ENCODE peak calls at places on chromosomes 6 and 20, in eight cellular contexts. X is fibroblast of lung, G is AG10803, S is mucosa of descending colon, P is fibroblast of pulmonary artery, C is HCT116, T is left ventricle myocardium inferior, N is tibial artery. I is an unnamed sample.

GRCh38 chr6:47983491-47983890 is 127.5 kb downstream of the PTCHD4 start:
- DNase-seq in X (no peak), P (no peak), S (no peak), C (no peak), T (no peak), G (no peak), N (no peak), I (no peak)

GRCh38 chr6:112909781-112910180 is 562.7 kb downstream of the RFPL4B start:
- DNase-seq in T (no peak), C (no peak), G (peak; percentile 81), S (no peak), P (no peak), N (no peak), X (peak; percentile 85), I (no peak)

GRCh38 chr20:62080249-62080993 is 14.7 kb upstream of the TAF4 start:
- DNase-seq in C (no peak), G (no peak), S (no peak), T (no peak), X (no peak), P (no peak), N (no peak), I (no peak)

GRCh38 chr6:2793491-2794151 is 28.4 kb downstream of the WRNIP1 start:
- DNase-seq in G (peak; percentile 19), S (no peak), X (peak; percentile 46), N (no peak), P (no peak), T (no peak), C (no peak), I (peak; percentile 21)

GRCh38 chr6:2980465-2980855 is 9.1 kb upstream of the SERPINB6 start:
- DNase-seq in T (no peak), G (no peak), X (no peak), C (no peak), S (no peak), N (no peak), P (no peak), I (no peak)

GRCh38 chr6:130574146-130574545 is 208.3 kb downstream of the TMEM200A start:
- DNase-seq in X (no peak), P (no peak), G (no peak), N (no peak), S (no peak), T (no peak), C (no peak), I (no peak)

GRCh38 chr6:3849681-3850450 is 693 bp downstream of the FAM50B start:
- DNase-seq in S (peak; percentile 65), P (peak; percentile 20), T (peak; percentile 26), X (peak; percentile 32), N (no peak), C (no peak), G (no peak), I (peak; percentile 23)

GRCh38 chr20:528923-529594 is 14.5 kb downstream of the CSNK2A1 start:
- DNase-seq in X (peak; percentile 83), N (no peak), T (no peak), C (peak; percentile 73), P (peak; percentile 81), G (peak; percentile 88), S (no peak), I (peak; percentile 82)

GRCh38 chr6:5287205-5287965 is 26.1 kb downstream of the FARS2 start:
- DNase-seq in N (no peak), G (peak; percentile 76), X (peak; percentile 68), T (no peak), C (no peak), P (peak; percentile 69), S (no peak), I (peak; percentile 88)

GRCh38 chr6:162153991-162154390 is 573.6 kb downstream of the PRKN start:
- DNase-seq in P (no peak), T (no peak), X (no peak), G (no peak), S (no peak), N (no peak), C (no peak), I (no peak)

GRCh38 chr6:104952911-104953409 is 3.9 kb upstream of the LIN28B start:
- DNase-seq in S (no peak), P (no peak), C (no peak), N (no peak), T (no peak), G (no peak), X (no peak), I (no peak)

GRCh38 chr6:131911951-131912350 is 39.2 kb downstream of the CCN2 start:
- DNase-seq in S (no peak), P (no peak), X (peak; percentile 68), T (no peak), N (no peak), C (no peak), G (no peak), I (peak; percentile 67)

GRCh38 chr20:63641792-63642517 is 11.3 kb downstream of the STMN3 start:
- DNase-seq in N (peak; percentile 79), T (peak; percentile 90), C (peak; percentile 79), S (peak; percentile 97), X (peak; percentile 68), G (peak; percentile 68), P (peak; percentile 80), I (peak; percentile 85)

GRCh38 chr20:23449400-23449799 is 3.3 kb downstream of the CST11 start:
- DNase-seq in X (peak; percentile 1), N (no peak), P (peak; percentile 28), G (peak; percentile 13), S (no peak), T (no peak), C (no peak), I (peak; percentile 10)

GRCh38 chr6:47187108-47187507 is 122.6 kb downstream of the TNFRSF21 start:
- DNase-seq in X (no peak), G (no peak), S (no peak), N (no peak), T (no peak), C (no peak), P (no peak), I (no peak)

GRCh38 chr6:113464959-113465358 is 392.2 kb upstream of the MARCKS start:
- DNase-seq in N (no peak), P (peak; percentile 74), X (peak; percentile 72), G (peak; percentile 69), T (no peak), S (no peak), C (peak; percentile 42), I (peak; percentile 71)

GRCh38 chr6:122838060-122838780 is 49.2 kb downstream of the SMPDL3A start:
- DNase-seq in G (peak; percentile 9), S (no peak), X (peak; percentile 18), T (no peak), P (peak; percentile 47), C (no peak), N (no peak), I (peak; percentile 63)

GRCh38 chr20:53162251-53162835 is 190.2 kb downstream of the TSHZ2 start:
- DNase-seq in P (peak; percentile 48), G (peak; percentile 60), N (peak; percentile 34), X (peak; percentile 91), C (peak; percentile 42), S (no peak), T (peak; percentile 29), I (peak; percentile 64)

GRCh38 chr6:153944197-153944596 is 94.8 kb upstream of the OPRM1 start:
- DNase-seq in X (no peak), C (no peak), S (no peak), N (no peak), T (no peak), P (no peak), G (no peak), I (no peak)

GRCh38 chr6:159079367-159079766 is 34.6 kb upstream of the TAGAP start:
- DNase-seq in X (no peak), T (no peak), P (no peak), N (no peak), C (no peak), G (peak; percentile 3), S (no peak), I (peak; percentile 9)

DNA sequence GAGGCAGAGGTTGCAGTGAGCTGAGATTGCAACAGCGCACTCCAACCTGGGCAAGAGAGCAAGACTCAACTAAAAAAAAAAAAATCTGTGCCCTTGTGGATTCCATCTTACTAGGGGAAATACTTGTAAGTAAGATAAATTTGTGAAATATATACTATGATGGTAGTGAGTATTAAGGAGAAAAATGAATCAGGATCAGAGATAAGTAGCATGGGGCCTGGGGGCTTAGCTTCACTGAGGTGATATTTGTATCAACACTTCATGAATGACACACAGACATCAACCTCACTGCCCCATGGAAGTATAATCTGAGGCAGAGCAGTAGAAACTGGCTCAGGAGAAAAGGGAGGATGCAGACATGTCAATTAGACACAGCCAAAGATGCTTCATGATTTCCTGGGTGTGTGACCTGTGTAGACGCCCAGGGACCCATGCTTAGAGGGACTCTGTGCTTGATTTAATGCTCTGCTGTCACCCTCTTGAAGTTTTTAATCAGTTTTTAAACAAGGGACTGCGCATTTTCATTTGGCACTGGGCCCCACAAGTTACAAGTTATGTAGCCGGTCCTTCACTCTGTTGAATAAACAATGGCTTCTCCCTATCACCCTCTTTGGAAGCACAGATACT is 41.9 kb downstream of the PCNA start:
- DNase-seq in N (no peak), T (no peak), S (no peak), C (no peak), P (no peak), G (no peak), X (no peak), I (no peak)
- H3K4me3 ChIP-seq in N (no peak overlapping the region), T (peak overlapping the region; percentile 52), S (no peak overlapping the region), C (no peak overlapping the region), P (no peak overlapping the region), G (no peak overlapping the region), X (peak overlapping the region; percentile 42), I (no peak overlapping the region)

DNA sequence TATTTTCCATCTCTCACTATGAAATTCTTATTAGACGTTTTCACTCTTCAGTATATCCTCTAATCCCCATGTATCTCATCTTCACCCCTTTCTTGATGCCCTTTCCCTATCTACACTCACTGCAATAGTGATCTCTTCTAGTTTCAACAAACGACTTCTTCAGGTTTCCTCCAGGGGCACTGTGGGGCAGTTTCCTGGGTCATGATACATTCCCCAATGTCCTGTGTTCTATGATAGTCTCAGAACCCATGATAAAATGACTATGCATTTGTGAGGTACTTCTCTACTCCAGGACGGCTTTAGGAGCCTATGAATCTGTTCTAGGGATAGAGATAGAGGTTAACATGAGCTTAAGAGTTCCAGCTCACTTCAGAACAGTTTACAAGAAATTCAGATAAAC is 183.3 kb downstream of the FOXC1 start:
- DNase-seq in S (no peak), N (no peak), X (no peak), T (no peak), P (no peak), G (no peak), C (peak; percentile 26), I (peak; percentile 33)
- TF ChIP-seq CTCF in S (peak; percentile 24), N (peak; percentile 30), X (peak; percentile 56), T (peak; percentile 23), P (peak; percentile 49), G (peak; percentile 50), C (peak; percentile 43), I (peak; percentile 58)

DNA sequence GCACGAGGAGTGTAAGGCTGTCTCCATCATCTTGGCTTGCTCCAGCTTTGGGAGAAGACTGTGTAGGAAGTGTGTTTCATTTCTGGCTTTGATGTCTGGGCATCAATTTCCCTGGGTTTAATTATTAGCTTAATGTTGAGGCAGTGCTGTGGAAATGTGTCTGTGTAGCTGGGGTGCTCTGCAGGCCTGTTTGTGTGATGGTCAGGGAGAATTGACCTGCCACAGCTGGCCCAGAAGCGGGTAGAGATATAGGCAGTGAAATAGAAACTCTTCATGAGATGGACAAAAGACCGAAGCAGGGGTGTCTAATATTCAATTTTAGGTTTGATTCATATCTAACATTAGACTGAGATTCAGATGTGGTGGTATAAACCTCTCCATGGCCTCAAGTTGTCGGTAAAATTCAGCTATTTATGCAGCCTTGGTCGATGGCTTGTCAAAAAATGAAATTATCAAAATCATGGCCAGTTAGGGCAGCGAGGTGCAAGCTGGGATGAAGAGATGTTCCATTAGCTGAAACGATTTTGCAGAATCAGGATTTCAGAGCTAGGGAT is 95.3 kb upstream of the SNX9 start:
- DNase-seq in S (no peak), C (no peak), X (no peak), G (no peak), P (no peak), T (no peak), N (no peak), I (no peak)
- H3K4me3 ChIP-seq in S (no peak overlapping the region), C (no peak overlapping the region), X (no peak overlapping the region), G (no peak overlapping the region), P (no peak overlapping the region), T (no peak overlapping the region), N (no peak overlapping the region), I (no peak overlapping the region)

GRCh38 chr20:61047515-61047914 is 204.5 kb upstream of the CDH4 start:
- DNase-seq in C (no peak), X (no peak), T (no peak), S (no peak), G (no peak), N (no peak), P (no peak), I (no peak)
- TF ChIP-seq CTCF in C (no peak), X (no peak), T (no peak), S (no peak), G (no peak), N (no peak), P (no peak), I (no peak)